ENCODE peak calls at places on chromosomes 7 and 10, in seven cellular contexts. N is HT-29, D is NCI-H1417, G is mucosa of gallbladder, K is GM23248, I is amygdala, F is transverse colon. P is an unnamed sample.

GRCh38 chr10:11242443-11243386 is 225.0 kb downstream of the CELF2 start:
- DNase-seq in D (peak), F (peak), I (no peak), K (peak), N (no peak), G (no peak), P (no peak)

GRCh38 chr7:22846961-22847360 is 24.3 kb upstream of the TOMM7 start:
- DNase-seq in D (no peak), K (no peak), N (no peak), I (no peak), G (no peak), F (no peak), P (no peak)

GRCh38 chr7:66183700-66184099 is 21.4 kb upstream of the TPST1 start:
- DNase-seq in K (peak), G (peak), D (no peak), N (no peak), F (no peak), I (no peak), P (peak)

GRCh38 chr10:44183667-44184632 is 200.9 kb downstream of the CXCL12 start:
- DNase-seq in K (peak), N (no peak), F (no peak), D (no peak), G (no peak), I (no peak), P (no peak)

GRCh38 chr7:70072220-70072619 is 473.9 kb downstream of the AUTS2 start:
- DNase-seq in K (peak), I (no peak), F (no peak), G (peak), N (no peak), D (peak), P (no peak)

GRCh38 chr10:110355922-110356627 is 51.4 kb upstream of the SMNDC1 start:
- DNase-seq in G (no peak), K (no peak), F (peak), D (no peak), N (no peak), I (no peak), P (no peak)

GRCh38 chr10:71263376-71263775 is 51.0 kb downstream of the UNC5B start:
- DNase-seq in D (no peak), G (no peak), I (no peak), N (no peak), F (no peak), K (no peak), P (no peak)

GRCh38 chr7:25926891-25927625 is 224.9 kb upstream of the NFE2L3 start:
- DNase-seq in K (no peak), G (no peak), I (no peak), N (no peak), F (no peak), D (no peak), P (no peak)

GRCh38 chr10:23643396-23643795 is 204.5 kb downstream of the OTUD1 start:
- DNase-seq in I (no peak), F (peak), K (peak), D (no peak), G (no peak), N (no peak), P (no peak)

GRCh38 chr10:131675104-131675503 is 225.7 kb upstream of the PPP2R2D start:
- DNase-seq in D (no peak), F (no peak), G (no peak), I (no peak), K (no peak), N (no peak), P (no peak)

GRCh38 chr7:17236603-17237002 is 61.8 kb upstream of the AHR start:
- DNase-seq in F (no peak), I (no peak), G (no peak), D (no peak), N (no peak), K (peak), P (peak)

GRCh38 chr7:101717986-101718746 is 89.1 kb upstream of the MYL10 start:
- DNase-seq in K (peak), I (no peak), F (no peak), N (no peak), D (no peak), G (peak), P (peak)

GRCh38 chr10:105729428-105729827 is 1088.3 kb downstream of the SORCS3 start:
- DNase-seq in G (no peak), N (no peak), F (no peak), I (no peak), D (no peak), K (no peak), P (no peak)

GRCh38 chr7:22653981-22654380 is 73.0 kb upstream of the IL6 start:
- DNase-seq in F (no peak), D (no peak), N (no peak), G (no peak), I (no peak), K (no peak), P (no peak)

GRCh38 chr10:25294032-25294926 is 119.5 kb downstream of the GPR158 start:
- DNase-seq in N (peak), F (no peak), K (peak), D (no peak), I (no peak), G (no peak), P (peak)

P was measured in epithelial cell of esophagus.